ENCODE peak calls at places on chromosomes 13 and 19, in six cellular contexts. One of them, this sample, is unnamed.
A peak's percentile ranks its signal among the peaks of the same experiment; 100 is the strongest.

GRCh38 chr19:53961523-53962345 is 1.0 kb upstream of the CACNG8 start:
- DNase-seq in AG09309: no peak
- DNase-seq in AG10803: no peak
- DNase-seq in psoas muscle: no peak
- DNase-seq in HepG2: no peak
- DNase-seq in astrocyte of the spinal cord: no peak
- DNase-seq in this sample: no peak

GRCh38 chr19:48103922-48104321 is 6.7 kb downstream of the PLA2G4C start:
- DNase-seq in AG09309: no peak
- DNase-seq in AG10803: no peak
- DNase-seq in psoas muscle: no peak
- DNase-seq in HepG2: no peak
- DNase-seq in astrocyte of the spinal cord: no peak
- DNase-seq in this sample: no peak

GRCh38 chr19:38079926-38080380 is 144.1 kb downstream of the DPF1 start:
- DNase-seq in AG09309: peak; percentile 77
- DNase-seq in AG10803: peak; percentile 89
- DNase-seq in psoas muscle: no peak
- DNase-seq in HepG2: peak; percentile 68
- DNase-seq in astrocyte of the spinal cord: peak; percentile 89
- DNase-seq in this sample: no peak

GRCh38 chr19:17406039-17406886 is 833 bp upstream of the BST2 start:
- DNase-seq in AG09309: no peak
- DNase-seq in AG10803: peak; percentile 36
- DNase-seq in psoas muscle: no peak
- DNase-seq in HepG2: no peak
- DNase-seq in astrocyte of the spinal cord: peak; percentile 86
- DNase-seq in this sample: no peak

GRCh38 chr13:36912983-36913382 is 7.1 kb downstream of the SMAD9 start:
- DNase-seq in AG09309: no peak
- DNase-seq in AG10803: no peak
- DNase-seq in psoas muscle: no peak
- DNase-seq in HepG2: no peak
- DNase-seq in astrocyte of the spinal cord: no peak
- DNase-seq in this sample: no peak

GRCh38 chr13:40235160-40235796 is 431.2 kb downstream of the FOXO1 start:
- DNase-seq in AG09309: no peak
- DNase-seq in AG10803: no peak
- DNase-seq in psoas muscle: no peak
- DNase-seq in HepG2: no peak
- DNase-seq in astrocyte of the spinal cord: no peak
- DNase-seq in this sample: no peak

GRCh38 chr19:8391274-8392016 is 1.3 kb downstream of the RAB11B start:
- DNase-seq in AG09309: no peak
- DNase-seq in AG10803: no peak
- DNase-seq in psoas muscle: peak; percentile 38
- DNase-seq in HepG2: no peak
- DNase-seq in astrocyte of the spinal cord: no peak
- DNase-seq in this sample: peak; percentile 66

GRCh38 chr19:9966448-9966847 is 30.1 kb upstream of the OLFM2 start:
- DNase-seq in AG09309: no peak
- DNase-seq in AG10803: no peak
- DNase-seq in psoas muscle: no peak
- DNase-seq in HepG2: no peak
- DNase-seq in astrocyte of the spinal cord: no peak
- DNase-seq in this sample: no peak

GRCh38 chr13:59533561-59534337 is 630.0 kb downstream of the DIAPH3 start:
- DNase-seq in AG09309: no peak
- DNase-seq in AG10803: no peak
- DNase-seq in psoas muscle: no peak
- DNase-seq in HepG2: peak; percentile 12
- DNase-seq in astrocyte of the spinal cord: peak; percentile 68
- DNase-seq in this sample: no peak

GRCh38 chr19:58153386-58153785 is 2.8 kb upstream of the ZNF329 start:
- DNase-seq in AG09309: no peak
- DNase-seq in AG10803: no peak
- DNase-seq in psoas muscle: no peak
- DNase-seq in HepG2: no peak
- DNase-seq in astrocyte of the spinal cord: no peak
- DNase-seq in this sample: no peak

GRCh38 chr13:99332456-99332855 is 25.3 kb upstream of the GPR183 start:
- DNase-seq in AG09309: no peak
- DNase-seq in AG10803: no peak
- DNase-seq in psoas muscle: no peak
- DNase-seq in HepG2: peak; percentile 47
- DNase-seq in astrocyte of the spinal cord: no peak
- DNase-seq in this sample: no peak

GRCh38 chr13:51444922-51445321 is 7.9 kb downstream of the INTS6 start:
- DNase-seq in AG09309: no peak
- DNase-seq in AG10803: peak; percentile 75
- DNase-seq in psoas muscle: no peak
- DNase-seq in HepG2: no peak
- DNase-seq in astrocyte of the spinal cord: peak; percentile 61
- DNase-seq in this sample: no peak

GRCh38 chr13:98275711-98276171 is 98.7 kb upstream of the RNF113B start:
- DNase-seq in AG09309: no peak
- DNase-seq in AG10803: peak; percentile 88
- DNase-seq in psoas muscle: no peak
- DNase-seq in HepG2: no peak
- DNase-seq in astrocyte of the spinal cord: no peak
- DNase-seq in this sample: no peak

GRCh38 chr19:29576043-29576442 is 30.0 kb upstream of the POP4 start:
- DNase-seq in AG09309: no peak
- DNase-seq in AG10803: peak; percentile 5
- DNase-seq in psoas muscle: no peak
- DNase-seq in HepG2: no peak
- DNase-seq in astrocyte of the spinal cord: no peak
- DNase-seq in this sample: no peak

GRCh38 chr13:113726961-113727411 is 32.0 kb upstream of the TMEM255B start:
- DNase-seq in AG09309: no peak
- DNase-seq in AG10803: peak; percentile 30
- DNase-seq in psoas muscle: peak; percentile 37
- DNase-seq in HepG2: no peak
- DNase-seq in astrocyte of the spinal cord: peak; percentile 50
- DNase-seq in this sample: peak; percentile 49

GRCh38 chr13:44093607-44094583 is 214.2 kb downstream of the LACC1 start:
- DNase-seq in AG09309: no peak
- DNase-seq in AG10803: no peak
- DNase-seq in psoas muscle: no peak
- DNase-seq in HepG2: no peak
- DNase-seq in astrocyte of the spinal cord: no peak
- DNase-seq in this sample: no peak

GRCh38 chr13:51246411-51247298 is 24.5 kb downstream of the FAM124A start:
- DNase-seq in AG09309: no peak
- DNase-seq in AG10803: no peak
- DNase-seq in psoas muscle: no peak
- DNase-seq in HepG2: no peak
- DNase-seq in astrocyte of the spinal cord: no peak
- DNase-seq in this sample: no peak

GRCh38 chr13:95553614-95554385 is 1.3 kb downstream of the CLDN10 start:
- DNase-seq in AG09309: no peak
- DNase-seq in AG10803: no peak
- DNase-seq in psoas muscle: no peak
- DNase-seq in HepG2: no peak
- DNase-seq in astrocyte of the spinal cord: no peak
- DNase-seq in this sample: no peak

DNA sequence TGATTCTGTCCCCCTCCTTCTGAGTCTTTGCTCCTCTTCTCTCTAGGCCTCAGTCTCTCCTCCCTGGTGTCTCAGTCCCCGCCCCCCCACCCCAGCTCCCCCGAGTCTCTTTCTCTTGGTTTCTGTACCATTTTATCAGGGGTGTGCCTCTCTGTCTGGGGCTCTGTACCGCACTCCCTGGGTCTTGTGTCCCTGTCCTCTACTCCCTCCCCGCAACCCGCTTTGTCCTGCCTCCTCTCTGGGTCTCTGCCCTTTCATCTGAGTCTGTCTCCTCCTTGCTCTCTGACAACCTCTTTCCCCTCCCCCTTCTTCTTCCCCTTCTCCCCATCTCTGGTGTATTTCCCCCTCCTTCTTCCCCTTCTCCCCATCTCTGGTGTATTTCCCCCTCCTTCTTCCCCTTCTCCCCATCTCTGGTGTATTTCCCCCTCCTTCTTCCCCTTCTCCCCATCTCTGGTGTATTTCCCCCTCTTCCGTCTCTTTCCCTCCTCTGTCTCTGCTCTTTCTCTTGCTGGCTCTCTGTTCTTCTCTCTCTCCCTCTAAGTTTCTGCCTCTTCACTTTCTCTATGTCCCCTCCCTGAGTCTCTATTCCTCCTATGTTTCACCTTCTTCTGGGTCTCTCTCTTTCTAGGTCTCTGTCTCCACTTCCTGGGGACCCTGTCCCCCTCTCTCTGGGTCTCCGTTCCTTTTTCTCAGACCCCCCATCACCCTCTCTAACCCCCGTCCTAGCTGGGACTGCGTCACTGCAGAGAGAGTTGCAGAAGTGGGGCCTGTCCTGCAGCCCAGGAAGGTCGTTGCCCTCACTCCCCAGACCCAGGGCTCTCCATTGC is 2.2 kb upstream of the KCNC3 start:
- DNase-seq in AG09309: no peak
- DNase-seq in AG10803: no peak
- DNase-seq in psoas muscle: no peak
- DNase-seq in HepG2: no peak
- DNase-seq in astrocyte of the spinal cord: no peak
- DNase-seq in this sample: no peak
- H3K4me3 ChIP-seq in AG09309: no peak overlapping the region
- H3K4me3 ChIP-seq in AG10803: no peak overlapping the region
- H3K4me3 ChIP-seq in psoas muscle: peak overlapping the region; percentile 65
- H3K4me3 ChIP-seq in HepG2: peak overlapping the region; percentile 57
- H3K4me3 ChIP-seq in astrocyte of the spinal cord: no peak overlapping the region
- H3K4me3 ChIP-seq in this sample: no peak overlapping the region

DNA sequence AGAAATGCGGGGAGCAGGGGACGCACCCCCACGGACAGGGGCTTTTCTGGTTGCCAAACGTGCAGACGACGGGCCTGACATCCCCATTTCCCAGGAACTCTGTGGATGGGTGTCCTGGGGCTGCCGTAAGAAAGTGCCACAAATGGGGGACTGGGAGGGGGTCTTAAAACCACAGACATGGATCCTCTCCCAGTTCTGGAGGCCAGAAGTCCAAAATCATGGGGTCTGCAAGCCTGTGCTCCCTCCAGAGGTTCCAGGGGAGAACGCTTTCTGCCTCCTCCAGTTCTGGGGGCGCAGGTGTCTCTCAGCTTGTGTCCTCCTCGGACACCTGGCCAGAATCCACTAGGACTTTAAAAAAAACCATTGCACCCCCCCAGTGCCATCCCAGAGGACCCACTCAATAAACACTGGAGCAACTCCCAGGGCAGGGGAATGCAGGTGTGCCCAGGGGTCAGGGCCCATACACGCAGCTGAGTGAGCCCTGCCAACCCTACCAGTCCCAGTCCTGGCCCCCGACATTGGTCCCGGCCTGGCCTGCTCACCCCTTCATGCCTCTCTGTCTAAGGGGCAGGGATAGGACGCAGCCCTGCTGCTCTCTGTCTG is 103.9 kb downstream of the GADD45B start:
- DNase-seq in AG09309: no peak
- DNase-seq in AG10803: no peak
- DNase-seq in psoas muscle: no peak
- DNase-seq in HepG2: no peak
- DNase-seq in astrocyte of the spinal cord: no peak
- DNase-seq in this sample: no peak
- H3K4me3 ChIP-seq in AG09309: peak overlapping the region; percentile 52
- H3K4me3 ChIP-seq in AG10803: peak overlapping the region; percentile 65
- H3K4me3 ChIP-seq in psoas muscle: peak overlapping the region; percentile 67
- H3K4me3 ChIP-seq in HepG2: peak overlapping the region; percentile 13
- H3K4me3 ChIP-seq in astrocyte of the spinal cord: peak overlapping the region; percentile 43
- H3K4me3 ChIP-seq in this sample: no peak overlapping the region

GRCh38 chr13:77310579-77311279 is 16.2 kb downstream of the MYCBP2 start:
- DNase-seq in AG09309: no peak
- DNase-seq in AG10803: no peak
- DNase-seq in psoas muscle: no peak
- DNase-seq in HepG2: no peak
- DNase-seq in astrocyte of the spinal cord: no peak
- DNase-seq in this sample: no peak
- H3K4me3 ChIP-seq in AG09309: no peak overlapping the region
- H3K4me3 ChIP-seq in AG10803: no peak overlapping the region
- H3K4me3 ChIP-seq in psoas muscle: no peak overlapping the region
- H3K4me3 ChIP-seq in HepG2: no peak overlapping the region
- H3K4me3 ChIP-seq in astrocyte of the spinal cord: no peak overlapping the region
- H3K4me3 ChIP-seq in this sample: no peak overlapping the region

DNA sequence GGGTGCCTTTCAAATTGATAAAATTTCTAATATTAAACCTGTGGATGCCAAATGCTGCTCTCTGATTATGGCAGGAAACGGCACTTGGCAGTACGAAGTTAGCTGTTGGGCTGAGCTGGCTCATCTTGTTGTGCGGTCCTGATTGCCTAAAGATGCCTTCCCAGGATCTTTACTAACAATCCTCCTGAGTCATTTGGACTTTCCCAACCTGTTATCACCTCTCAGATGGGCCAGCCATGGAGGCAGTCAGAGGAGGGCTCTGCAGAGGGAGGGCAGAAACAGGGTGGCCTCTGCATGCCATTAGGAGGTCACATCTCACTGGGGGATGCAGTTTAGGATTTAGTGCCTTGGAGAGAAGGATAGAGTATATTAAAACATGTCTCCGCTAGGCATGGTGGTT is 27.3 kb downstream of the ALOX5AP start:
- DNase-seq in AG09309: no peak
- DNase-seq in AG10803: no peak
- DNase-seq in psoas muscle: no peak
- DNase-seq in HepG2: no peak
- DNase-seq in astrocyte of the spinal cord: no peak
- DNase-seq in this sample: no peak
- H3K4me3 ChIP-seq in AG09309: no peak overlapping the region
- H3K4me3 ChIP-seq in AG10803: no peak overlapping the region
- H3K4me3 ChIP-seq in psoas muscle: no peak overlapping the region
- H3K4me3 ChIP-seq in HepG2: no peak overlapping the region
- H3K4me3 ChIP-seq in astrocyte of the spinal cord: no peak overlapping the region
- H3K4me3 ChIP-seq in this sample: no peak overlapping the region

DNA sequence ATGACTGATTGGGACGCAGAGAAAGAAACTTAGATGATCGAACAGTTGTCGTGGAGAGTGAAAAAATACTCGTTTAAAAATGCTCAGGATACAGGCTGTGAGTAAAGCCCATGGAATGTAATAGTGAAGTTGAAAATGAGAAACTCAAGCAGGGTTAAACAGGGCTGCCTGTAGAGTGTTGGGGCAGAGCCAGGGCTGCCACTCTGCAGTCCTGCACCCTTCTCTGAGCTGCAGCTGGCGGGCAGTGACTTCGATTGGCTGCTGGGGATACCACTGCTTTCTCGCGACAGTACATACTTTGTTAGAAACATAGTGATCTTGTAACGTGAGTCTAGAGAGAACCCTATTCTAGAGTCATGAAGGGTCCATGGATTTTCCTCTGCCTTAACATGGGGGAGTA is 95.4 kb downstream of the ARHGEF7 start:
- DNase-seq in AG09309: peak; percentile 68
- DNase-seq in AG10803: peak; percentile 88
- DNase-seq in psoas muscle: no peak
- DNase-seq in HepG2: no peak
- DNase-seq in astrocyte of the spinal cord: peak; percentile 91
- DNase-seq in this sample: no peak
- H3K4me3 ChIP-seq in AG09309: peak overlapping the region; percentile 15
- H3K4me3 ChIP-seq in AG10803: peak overlapping the region; percentile 41
- H3K4me3 ChIP-seq in psoas muscle: peak overlapping the region; percentile 17
- H3K4me3 ChIP-seq in HepG2: no peak overlapping the region
- H3K4me3 ChIP-seq in astrocyte of the spinal cord: peak overlapping the region; percentile 6
- H3K4me3 ChIP-seq in this sample: no peak overlapping the region

GRCh38 chr13:66948910-66949309 is 281.2 kb downstream of the PCDH9 start:
- DNase-seq in AG09309: no peak
- DNase-seq in AG10803: no peak
- DNase-seq in psoas muscle: no peak
- DNase-seq in HepG2: no peak
- DNase-seq in astrocyte of the spinal cord: no peak
- DNase-seq in this sample: no peak
- H3K4me3 ChIP-seq in AG09309: no peak overlapping the region
- H3K4me3 ChIP-seq in AG10803: no peak overlapping the region
- H3K4me3 ChIP-seq in psoas muscle: no peak overlapping the region
- H3K4me3 ChIP-seq in HepG2: no peak overlapping the region
- H3K4me3 ChIP-seq in astrocyte of the spinal cord: no peak overlapping the region
- H3K4me3 ChIP-seq in this sample: no peak overlapping the region

This sample was measured in mucosa of descending colon.